ENCODE peak calls at places on chromosomes 11 and 22, in six cellular contexts. A is OCI-LY7, C is hepatocyte, F is HCT116, U is PC-3, R is GM23338. P is an unnamed sample.

GRCh38 chr11:86442420-86442819 is 67.7 kb downstream of the CCDC81 start:
- DNase-seq in A (no peak), C (no peak), F (no peak), U (no peak), R (no peak), P (no peak)

GRCh38 chr11:59212744-59213573 is at the start of gene MPEG1:
- DNase-seq in A (peak; percentile 70), C (no peak), F (no peak), U (no peak), R (no peak), P (no peak)

GRCh38 chr22:41030891-41031290 is 61.5 kb upstream of the EP300 start:
- DNase-seq in A (no peak), C (no peak), F (no peak), U (no peak), R (no peak), P (no peak)

GRCh38 chr22:41598081-41598480 is 8.4 kb upstream of the PMM1 start:
- DNase-seq in A (no peak), C (no peak), F (no peak), U (peak; percentile 40), R (no peak), P (no peak)

GRCh38 chr22:20027966-20028854 is 7.3 kb downstream of the TANGO2 start:
- DNase-seq in A (peak; percentile 52), C (no peak), F (no peak), U (peak; percentile 21), R (no peak), P (no peak)

GRCh38 chr11:128477811-128478210 is 109.5 kb downstream of the ETS1 start:
- DNase-seq in A (peak; percentile 73), C (no peak), F (no peak), U (no peak), R (no peak), P (no peak)

GRCh38 chr11:32713496-32713895 is 81.0 kb downstream of the CCDC73 start:
- DNase-seq in A (peak; percentile 1), C (peak; percentile 16), F (peak; percentile 8), U (peak; percentile 46), R (peak; percentile 38), P (no peak)

GRCh38 chr11:12675951-12676711 is 1.9 kb downstream of the TEAD1 start:
- DNase-seq in A (peak; percentile 25), C (peak; percentile 38), F (no peak), U (peak; percentile 42), R (no peak), P (no peak)

GRCh38 chr11:83895516-83895915 is 609.3 kb upstream of the CCDC90B start:
- DNase-seq in A (no peak), C (no peak), F (no peak), U (no peak), R (peak; percentile 19), P (no peak)

GRCh38 chr11:115194798-115195101 is 309.5 kb downstream of the CADM1 start:
- DNase-seq in A (peak; percentile 10), C (no peak), F (no peak), U (no peak), R (no peak), P (no peak)

GRCh38 chr11:131467645-131468270 is 97.3 kb downstream of the NTM start:
- DNase-seq in A (no peak), C (no peak), F (no peak), U (no peak), R (no peak), P (no peak)

GRCh38 chr22:48850658-48851287 is 976.9 kb downstream of the BRD1 start:
- DNase-seq in A (no peak), C (no peak), F (no peak), U (no peak), R (no peak), P (no peak)

GRCh38 chr11:26946209-26946828 is 47.6 kb upstream of the FIBIN start:
- DNase-seq in A (no peak), C (no peak), F (no peak), U (no peak), R (no peak), P (no peak)

GRCh38 chr11:38305682-38306081 is 1707.6 kb upstream of the RAG2 start:
- DNase-seq in A (no peak), C (no peak), F (no peak), U (no peak), R (no peak), P (no peak)

GRCh38 chr11:123702137-123702536 is 39.3 kb downstream of the ZNF202 start:
- DNase-seq in A (no peak), C (no peak), F (no peak), U (no peak), R (no peak), P (no peak)

GRCh38 chr22:42016111-42016510 is 17.5 kb downstream of the WBP2NL start:
- DNase-seq in A (no peak), C (no peak), F (no peak), U (no peak), R (no peak), P (peak; percentile 43)

GRCh38 chr22:46070215-46070721 is 80.1 kb upstream of the PPARA start:
- DNase-seq in A (peak; percentile 29), C (peak; percentile 53), F (no peak), U (peak; percentile 45), R (peak; percentile 69), P (peak; percentile 70)

GRCh38 chr11:121711900-121712424 is 259.2 kb upstream of the SORL1-AS1 start:
- DNase-seq in A (no peak), C (no peak), F (no peak), U (no peak), R (no peak), P (no peak)

GRCh38 chr11:116427903-116428637 is 344.7 kb downstream of the BUD13 start:
- DNase-seq in A (no peak), C (peak; percentile 19), F (no peak), U (peak; percentile 15), R (no peak), P (no peak)

GRCh38 chr11:32440920-32441319 is 5.6 kb upstream of the WT1 start:
- DNase-seq in A (no peak), C (no peak), F (no peak), U (no peak), R (peak; percentile 52), P (no peak)

GRCh38 chr22:49395617-49396016 is 432.1 kb downstream of the BRD1 start:
- DNase-seq in A (no peak), C (no peak), F (no peak), U (no peak), R (no peak), P (no peak)

GRCh38 chr22:46300491-46300890 is 3.8 kb downstream of the GTSE1 start:
- DNase-seq in A (no peak), C (no peak), F (no peak), U (no peak), R (no peak), P (no peak)

GRCh38 chr11:110907629-110908028 is 195.4 kb upstream of the ARHGAP20 start:
- DNase-seq in A (peak; percentile 16), C (peak; percentile 13), F (no peak), U (peak; percentile 87), R (no peak), P (peak; percentile 4)

GRCh38 chr22:28014141-28015055 is 95.3 kb upstream of the PITPNB start:
- DNase-seq in A (no peak), C (no peak), F (no peak), U (no peak), R (no peak), P (no peak)

GRCh38 chr22:24433001-24433867 is 5.8 kb downstream of the ADORA2A start:
- DNase-seq in A (peak; percentile 39), C (no peak), F (no peak), U (no peak), R (no peak), P (no peak)

GRCh38 chr22:44971651-44972362 is 38.0 kb downstream of the PHF21B start:
- DNase-seq in A (no peak), C (no peak), F (no peak), U (no peak), R (no peak), P (no peak)

GRCh38 chr22:44968736-44969135 is 41.1 kb downstream of the PHF21B start:
- DNase-seq in A (no peak), C (no peak), F (no peak), U (peak; percentile 11), R (peak; percentile 64), P (no peak)

GRCh38 chr22:44970291-44970690 is 39.5 kb downstream of the PHF21B start:
- DNase-seq in A (no peak), C (no peak), F (no peak), U (no peak), R (no peak), P (no peak)

GRCh38 chr22:44972363-44973083 is 37.3 kb downstream of the PHF21B start:
- DNase-seq in A (no peak), C (no peak), F (no peak), U (no peak), R (no peak), P (no peak)

DNA sequence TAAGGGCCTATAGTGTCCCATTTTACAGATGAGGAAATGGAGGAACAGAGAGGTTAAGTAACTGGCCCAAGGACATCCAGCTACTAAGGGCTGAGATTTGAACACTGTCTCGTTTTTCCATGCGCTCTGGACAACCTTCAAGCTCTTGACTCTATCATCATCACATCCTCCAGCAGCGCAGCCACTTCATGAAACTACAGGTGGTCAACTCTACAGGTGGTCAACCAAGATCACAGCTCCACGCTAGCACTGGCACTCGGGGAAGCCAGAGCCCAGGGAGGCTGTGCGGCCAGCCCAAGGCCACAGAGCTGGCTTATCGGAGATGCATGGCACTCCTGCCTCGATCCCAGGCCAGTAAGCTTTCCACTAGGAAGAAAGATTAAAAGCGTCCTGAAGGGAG is 40.0 kb downstream of the PHF21B start:
- DNase-seq in A (no peak), C (no peak), F (no peak), U (no peak), R (no peak), P (no peak)
- TF ChIP-seq CTCF in A (no peak), C (no peak), F (no peak), U (no peak), R (no peak), P (no peak)

DNA sequence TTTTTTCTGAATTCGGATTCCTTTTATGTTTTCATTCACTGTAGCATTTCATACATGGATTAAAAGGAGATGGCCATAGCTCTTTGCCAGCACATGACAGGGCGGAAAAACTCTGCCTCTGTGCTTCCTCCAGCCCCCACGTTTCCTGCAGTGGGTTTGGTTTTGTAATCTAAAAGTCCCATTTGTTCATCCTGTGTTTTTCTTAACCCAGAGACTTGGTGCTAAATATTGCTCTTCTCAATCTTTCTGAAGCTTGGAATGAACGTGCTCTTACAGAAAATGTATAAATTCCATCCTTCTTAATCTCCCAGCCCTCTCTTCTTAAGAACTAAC is 89.9 kb downstream of the PPP6R3 start:
- DNase-seq in A (no peak), C (no peak), F (no peak), U (no peak), R (no peak), P (no peak)
- H3K9me2 ChIP-seq in A (no peaks in the 10 kb centered on the region), C (no peaks in the 10 kb centered on the region), F (no peaks in the 10 kb centered on the region), U (no peaks in the 10 kb centered on the region), R (no peaks in the 10 kb centered on the region), P (no peaks in the 10 kb centered on the region)

DNA sequence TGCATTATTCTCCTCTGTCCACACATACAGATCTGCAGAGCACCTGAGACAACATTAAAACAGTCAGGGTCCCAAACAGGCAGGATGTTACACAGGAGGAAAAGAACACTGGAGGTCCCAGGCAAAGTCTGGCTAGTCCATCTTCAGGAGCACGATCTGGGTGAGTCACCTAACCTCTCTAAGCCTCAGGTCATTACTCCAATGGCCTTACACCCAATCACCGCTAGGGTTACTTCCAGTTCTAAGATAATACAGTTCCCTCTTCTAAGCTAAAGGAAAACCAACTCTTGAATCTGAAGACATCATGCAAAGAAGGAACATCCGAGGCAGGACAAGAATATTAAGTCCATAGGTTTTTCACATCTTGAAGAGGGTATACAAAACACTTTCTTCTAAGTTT is 24.5 kb downstream of the ASCC2 start:
- DNase-seq in A (no peak), C (peak; percentile 54), F (peak; percentile 7), U (peak; percentile 55), R (peak; percentile 39), P (no peak)
- TF ChIP-seq CTCF in A (no peak), C (peak; percentile 17), F (no peak), U (peak; percentile 51), R (peak; percentile 19), P (peak; percentile 73)

GRCh38 chr11:120244476-120244875 is 4.5 kb downstream of the POU2F3 start:
- DNase-seq in A (no peak), C (no peak), F (no peak), U (peak; percentile 43), R (no peak), P (no peak)
- H3K9me2 ChIP-seq in A (no peaks in the 10 kb centered on the region), C (no peaks in the 10 kb centered on the region), F (no peaks in the 10 kb centered on the region), U (no peaks in the 10 kb centered on the region), R (no peaks in the 10 kb centered on the region), P (no peaks in the 10 kb centered on the region)

P was measured in PC-9.